ENCODE peak calls at places on chromosomes 5 and 9, in ten cellular contexts. Z is tibial artery, J is cardiac muscle cell, V is WERI-Rb-1, K is GM06990, O is GM23338, B is Peyer's patch, P is body of pancreas, E is astrocyte, L is fibroblast of lung. X is an unnamed sample.

GRCh38 chr5:115457985-115458384 is 86.6 kb downstream of the FEM1C start:
- DNase-seq in Z (no peak), J (peak; percentile 88), V (no peak), K (no peak), O (no peak), B (no peak), P (peak; percentile 71), E (peak; percentile 43), L (peak; percentile 54), X (no peak)

GRCh38 chr5:90483206-90483605 is 8.5 kb downstream of the POLR3G start:
- DNase-seq in Z (no peak), J (peak; percentile 49), V (no peak), K (no peak), O (no peak), B (no peak), P (no peak), E (no peak), L (no peak), X (no peak)

GRCh38 chr5:160357861-160358411 is 12.5 kb downstream of the C1QTNF2 start:
- DNase-seq in Z (peak; percentile 81), J (peak; percentile 11), V (no peak), K (no peak), O (no peak), B (no peak), P (no peak), E (no peak), L (no peak), X (no peak)

GRCh38 chr5:74541381-74541781 is 99.1 kb downstream of the ENC1 start:
- DNase-seq in Z (no peak), J (peak; percentile 24), V (no peak), K (no peak), O (no peak), B (no peak), P (no peak), E (peak; percentile 45), L (peak; percentile 55), X (no peak)

GRCh38 chr5:10663531-10664183 is 97.4 kb downstream of the DAP start:
- DNase-seq in Z (no peak), J (peak; percentile 47), V (no peak), K (no peak), O (peak; percentile 32), B (no peak), P (peak; percentile 52), E (peak; percentile 46), L (peak; percentile 63), X (no peak)

GRCh38 chr9:105054488-105054887 is 126.5 kb upstream of the ABCA1 start:
- DNase-seq in Z (no peak), J (peak; percentile 75), V (no peak), K (no peak), O (no peak), B (no peak), P (peak; percentile 28), E (peak; percentile 77), L (peak; percentile 79), X (no peak)

GRCh38 chr9:85077954-85078353 is 408.4 kb downstream of the NTRK2 start:
- DNase-seq in Z (no peak), J (no peak), V (no peak), K (no peak), O (no peak), B (no peak), P (no peak), E (no peak), L (no peak), X (no peak)

GRCh38 chr5:149932445-149933350 is 11.9 kb downstream of the PDE6A start:
- DNase-seq in Z (no peak), J (no peak), V (no peak), K (no peak), O (peak; percentile 72), B (no peak), P (peak; percentile 26), E (no peak), L (no peak), X (no peak)

GRCh38 chr9:114098660-114099522 is at the start of gene KIF12:
- DNase-seq in Z (peak; percentile 48), J (no peak), V (peak; percentile 100), K (no peak), O (peak; percentile 94), B (peak; percentile 81), P (peak; percentile 82), E (no peak), L (no peak), X (no peak)
- H3K4me3 ChIP-seq in Z (peak within 1 kb of the TSS; percentile 35), J (peak within 1 kb of the TSS; percentile 38), V (peak within 1 kb of the TSS; percentile 92), K (no peak within 1 kb of the TSS), O (peak within 1 kb of the TSS; percentile 69), B (peak within 1 kb of the TSS; percentile 28), P (peak within 1 kb of the TSS; percentile 51), E (no peak within 1 kb of the TSS), L (no peak within 1 kb of the TSS), X (peak within 1 kb of the TSS; percentile 24)

GRCh38 chr9:81563739-81564138 is 125.6 kb downstream of the TLE1 start:
- DNase-seq in Z (no peak), J (no peak), V (no peak), K (no peak), O (no peak), B (no peak), P (no peak), E (no peak), L (no peak), X (no peak)

GRCh38 chr9:81565609-81566008 is 123.7 kb downstream of the TLE1 start:
- DNase-seq in Z (no peak), J (no peak), V (no peak), K (no peak), O (no peak), B (no peak), P (no peak), E (no peak), L (no peak), X (no peak)

GRCh38 chr9:81566074-81566698 is 123.2 kb downstream of the TLE1 start:
- DNase-seq in Z (no peak), J (no peak), V (no peak), K (no peak), O (peak; percentile 31), B (no peak), P (no peak), E (peak; percentile 7), L (peak; percentile 27), X (no peak)

GRCh38 chr9:81564632-81565031 is 124.7 kb downstream of the TLE1 start:
- DNase-seq in Z (no peak), J (no peak), V (no peak), K (no peak), O (no peak), B (no peak), P (no peak), E (no peak), L (no peak), X (no peak)

DNA sequence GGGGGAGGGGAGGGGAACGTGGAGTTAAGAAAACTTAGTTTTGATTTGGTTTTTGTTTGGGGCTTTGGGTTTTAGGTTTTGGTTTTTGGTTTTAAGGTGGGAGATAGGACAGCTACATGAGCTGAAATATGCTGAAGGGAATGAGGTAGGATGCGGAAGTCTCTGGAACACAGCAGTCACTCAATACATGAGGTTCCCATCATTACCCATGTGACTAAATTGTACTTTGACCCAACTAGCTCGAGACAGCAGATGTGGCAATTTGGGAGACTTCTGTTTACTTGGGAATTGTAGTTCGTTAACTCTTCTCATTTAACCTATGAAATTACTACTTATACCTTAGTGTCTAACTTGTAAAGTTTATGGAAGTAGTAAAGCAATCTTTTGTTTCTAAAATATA is 124.2 kb downstream of the TLE1 start:
- DNase-seq in Z (no peak), J (no peak), V (no peak), K (no peak), O (no peak), B (peak; percentile 63), P (no peak), E (no peak), L (no peak), X (no peak)
- TF ChIP-seq CTCF in Z (no peak), J (no peak), V (no peak), K (no peak), O (no peak), B (no peak), P (no peak), E (no peak), L (no peak), X (no peak)

GRCh38 chr9:130215341-130216119 is 43.3 kb downstream of the NCS1 start:
- DNase-seq in Z (no peak), J (peak; percentile 77), V (no peak), K (no peak), O (no peak), B (no peak), P (no peak), E (peak; percentile 70), L (peak; percentile 78), X (peak; percentile 62)
- H3K4me3 ChIP-seq in Z (no peak overlapping the region), J (no peak overlapping the region), V (no peak overlapping the region), K (no peak overlapping the region), O (no peak overlapping the region), B (no peak overlapping the region), P (no peak overlapping the region), E (no peak overlapping the region), L (no peak overlapping the region), X (no peak overlapping the region)

GRCh38 chr5:136030252-136030651 is 1.5 kb downstream of the TGFBI start:
- DNase-seq in Z (no peak), J (no peak), V (no peak), K (no peak), O (no peak), B (peak; percentile 19), P (no peak), E (no peak), L (no peak), X (no peak)

GRCh38 chr5:136030956-136031611 is 2.3 kb downstream of the TGFBI start:
- DNase-seq in Z (no peak), J (no peak), V (no peak), K (no peak), O (no peak), B (peak; percentile 45), P (no peak), E (no peak), L (no peak), X (no peak)

GRCh38 chr5:136027316-136027715 is 1.5 kb upstream of the TGFBI start:
- DNase-seq in Z (no peak), J (no peak), V (no peak), K (no peak), O (no peak), B (peak; percentile 13), P (no peak), E (no peak), L (no peak), X (no peak)

GRCh38 chr5:136028090-136028489 is 698 bp upstream of the TGFBI start:
- DNase-seq in Z (no peak), J (no peak), V (no peak), K (no peak), O (no peak), B (no peak), P (no peak), E (no peak), L (no peak), X (no peak)

DNA sequence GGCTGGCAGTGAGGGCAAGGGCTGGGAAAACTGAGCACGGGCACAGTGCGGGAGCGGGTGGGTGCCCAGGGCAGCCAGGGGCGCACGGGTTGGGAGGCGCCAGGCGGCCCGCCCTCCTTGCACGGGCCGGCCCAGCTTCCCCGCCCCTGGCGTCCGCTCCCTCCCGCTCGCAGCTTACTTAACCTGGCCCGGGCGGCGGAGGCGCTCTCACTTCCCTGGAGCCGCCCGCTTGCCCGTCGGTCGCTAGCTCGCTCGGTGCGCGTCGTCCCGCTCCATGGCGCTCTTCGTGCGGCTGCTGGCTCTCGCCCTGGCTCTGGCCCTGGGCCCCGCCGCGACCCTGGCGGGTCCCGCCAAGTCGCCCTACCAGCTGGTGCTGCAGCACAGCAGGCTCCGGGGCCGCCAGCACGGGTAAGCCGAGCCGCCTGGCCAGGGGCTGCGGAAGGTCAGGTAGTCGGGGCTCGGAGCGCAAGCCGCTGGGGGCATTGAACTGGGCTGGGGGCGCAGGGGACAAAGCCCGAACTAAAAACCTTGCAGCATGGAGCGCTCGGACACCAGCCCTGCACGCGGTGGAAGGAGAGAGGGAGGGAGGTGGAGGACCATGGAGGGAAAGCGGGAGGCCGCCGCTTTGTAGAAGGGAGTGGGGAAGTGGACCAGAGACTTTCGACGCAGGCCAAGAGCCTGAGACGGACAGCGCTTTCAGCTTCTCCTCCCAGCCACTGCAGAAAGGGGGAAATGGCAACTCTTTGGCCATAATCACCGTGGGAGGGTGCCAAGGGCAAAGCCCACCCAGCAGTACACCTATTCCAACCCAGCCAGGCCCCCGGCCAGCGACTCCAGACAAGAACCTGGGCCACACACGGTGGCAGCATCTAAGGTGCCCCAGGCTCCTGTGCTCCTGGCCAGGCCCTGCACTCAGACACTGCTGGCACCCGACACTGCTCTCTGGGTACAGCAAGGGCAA is at the start of gene TGFBI:
- DNase-seq in Z (peak; percentile 89), J (peak; percentile 80), V (peak; percentile 42), K (no peak), O (peak; percentile 92), B (peak; percentile 76), P (peak; percentile 57), E (no peak), L (peak; percentile 70), X (no peak)
- TF ChIP-seq CTCF in Z (no peak), J (peak; percentile 14), V (no peak), K (no peak), O (no peak), B (no peak), P (no peak), E (no peak), L (no peak), X (peak; percentile 12)

X was measured in retinal pigment epithelial cell.